ENCODE peak calls at places on chromosome 18, in six cellular contexts. One of them, this sample, is unnamed.

GRCh38 chr18:31798399-31798798 is 37.7 kb upstream of the SLC25A52 start:
- DNase-seq in fibroblast of the aortic adventitia: no peak
- DNase-seq in ascending aorta: no peak
- DNase-seq in cardiac muscle cell: no peak
- DNase-seq in right atrium auricular region: no peak
- DNase-seq in neural progenitor cell: no peak
- DNase-seq in this sample: no peak

GRCh38 chr18:49212819-49213218 is 247.6 kb downstream of the DYM start:
- DNase-seq in fibroblast of the aortic adventitia: peak; percentile 90
- DNase-seq in ascending aorta: no peak
- DNase-seq in cardiac muscle cell: peak; percentile 79
- DNase-seq in right atrium auricular region: no peak
- DNase-seq in neural progenitor cell: no peak
- DNase-seq in this sample: peak; percentile 82

GRCh38 chr18:49548266-49548665 is 13.6 kb upstream of the LIPG start:
- DNase-seq in fibroblast of the aortic adventitia: peak; percentile 63
- DNase-seq in ascending aorta: peak; percentile 28
- DNase-seq in cardiac muscle cell: peak; percentile 30
- DNase-seq in right atrium auricular region: no peak
- DNase-seq in neural progenitor cell: no peak
- DNase-seq in this sample: peak; percentile 24

GRCh38 chr18:42182728-42183700 is 228.0 kb downstream of the PIK3C3 start:
- DNase-seq in fibroblast of the aortic adventitia: peak; percentile 40
- DNase-seq in ascending aorta: no peak
- DNase-seq in cardiac muscle cell: peak; percentile 9
- DNase-seq in right atrium auricular region: no peak
- DNase-seq in neural progenitor cell: no peak
- DNase-seq in this sample: peak; percentile 54

GRCh38 chr18:13615432-13615861 is 110.9 kb downstream of the FAM210A start:
- DNase-seq in fibroblast of the aortic adventitia: no peak
- DNase-seq in ascending aorta: no peak
- DNase-seq in cardiac muscle cell: no peak
- DNase-seq in right atrium auricular region: peak; percentile 55
- DNase-seq in neural progenitor cell: no peak
- DNase-seq in this sample: peak; percentile 11

GRCh38 chr18:5630057-5630765 is 86.4 kb upstream of the EPB41L3 start:
- DNase-seq in fibroblast of the aortic adventitia: no peak
- DNase-seq in ascending aorta: peak; percentile 77
- DNase-seq in cardiac muscle cell: peak; percentile 77
- DNase-seq in right atrium auricular region: peak; percentile 74
- DNase-seq in neural progenitor cell: peak; percentile 93
- DNase-seq in this sample: peak; percentile 16

GRCh38 chr18:30889582-30890301 is 152.8 kb downstream of the DSC3 start:
- DNase-seq in fibroblast of the aortic adventitia: no peak
- DNase-seq in ascending aorta: no peak
- DNase-seq in cardiac muscle cell: peak; percentile 10
- DNase-seq in right atrium auricular region: no peak
- DNase-seq in neural progenitor cell: peak; percentile 66
- DNase-seq in this sample: no peak

GRCh38 chr18:37251679-37252078 is 313.9 kb downstream of the CELF4 start:
- DNase-seq in fibroblast of the aortic adventitia: no peak
- DNase-seq in ascending aorta: no peak
- DNase-seq in cardiac muscle cell: peak; percentile 10
- DNase-seq in right atrium auricular region: no peak
- DNase-seq in neural progenitor cell: no peak
- DNase-seq in this sample: no peak

GRCh38 chr18:22871809-22872525 is 61.2 kb upstream of the RBBP8 start:
- DNase-seq in fibroblast of the aortic adventitia: peak; percentile 42
- DNase-seq in ascending aorta: no peak
- DNase-seq in cardiac muscle cell: peak; percentile 52
- DNase-seq in right atrium auricular region: no peak
- DNase-seq in neural progenitor cell: peak; percentile 11
- DNase-seq in this sample: peak; percentile 30

GRCh38 chr18:44180683-44181082 is 500.0 kb upstream of the SETBP1 start:
- DNase-seq in fibroblast of the aortic adventitia: peak; percentile 13
- DNase-seq in ascending aorta: no peak
- DNase-seq in cardiac muscle cell: peak; percentile 50
- DNase-seq in right atrium auricular region: no peak
- DNase-seq in neural progenitor cell: no peak
- DNase-seq in this sample: no peak

GRCh38 chr18:75314117-75314516 is 103.5 kb downstream of the TSHZ1 start:
- DNase-seq in fibroblast of the aortic adventitia: no peak
- DNase-seq in ascending aorta: no peak
- DNase-seq in cardiac muscle cell: no peak
- DNase-seq in right atrium auricular region: no peak
- DNase-seq in neural progenitor cell: no peak
- DNase-seq in this sample: no peak

GRCh38 chr18:29651121-29651675 is 1391.3 kb downstream of the DSC3 start:
- DNase-seq in fibroblast of the aortic adventitia: peak; percentile 31
- DNase-seq in ascending aorta: no peak
- DNase-seq in cardiac muscle cell: peak; percentile 38
- DNase-seq in right atrium auricular region: no peak
- DNase-seq in neural progenitor cell: no peak
- DNase-seq in this sample: peak; percentile 81

GRCh38 chr18:39952816-39953215 is 2002.2 kb upstream of the PIK3C3 start:
- DNase-seq in fibroblast of the aortic adventitia: no peak
- DNase-seq in ascending aorta: no peak
- DNase-seq in cardiac muscle cell: no peak
- DNase-seq in right atrium auricular region: no peak
- DNase-seq in neural progenitor cell: no peak
- DNase-seq in this sample: no peak

GRCh38 chr18:34120294-34120693 is 104.4 kb downstream of the NOL4 start:
- DNase-seq in fibroblast of the aortic adventitia: no peak
- DNase-seq in ascending aorta: no peak
- DNase-seq in cardiac muscle cell: no peak
- DNase-seq in right atrium auricular region: no peak
- DNase-seq in neural progenitor cell: no peak
- DNase-seq in this sample: no peak

GRCh38 chr18:60892855-60893254 is 440.4 kb upstream of the CDH20 start:
- DNase-seq in fibroblast of the aortic adventitia: peak; percentile 65
- DNase-seq in ascending aorta: no peak
- DNase-seq in cardiac muscle cell: peak; percentile 71
- DNase-seq in right atrium auricular region: no peak
- DNase-seq in neural progenitor cell: no peak
- DNase-seq in this sample: peak; percentile 29

GRCh38 chr18:36427831-36428230 is 130.3 kb downstream of the FHOD3 start:
- DNase-seq in fibroblast of the aortic adventitia: no peak
- DNase-seq in ascending aorta: no peak
- DNase-seq in cardiac muscle cell: no peak
- DNase-seq in right atrium auricular region: no peak
- DNase-seq in neural progenitor cell: no peak
- DNase-seq in this sample: peak; percentile 22

GRCh38 chr18:12423820-12424219 is 16.1 kb downstream of the PRELID3A start:
- DNase-seq in fibroblast of the aortic adventitia: no peak
- DNase-seq in ascending aorta: no peak
- DNase-seq in cardiac muscle cell: no peak
- DNase-seq in right atrium auricular region: no peak
- DNase-seq in neural progenitor cell: no peak
- DNase-seq in this sample: no peak

GRCh38 chr18:35378206-35378795 is 1.2 kb upstream of the ZNF396 start:
- DNase-seq in fibroblast of the aortic adventitia: peak; percentile 66
- DNase-seq in ascending aorta: no peak
- DNase-seq in cardiac muscle cell: peak; percentile 25
- DNase-seq in right atrium auricular region: no peak
- DNase-seq in neural progenitor cell: no peak
- DNase-seq in this sample: peak; percentile 67

GRCh38 chr18:44778788-44779187 is 98.1 kb downstream of the SETBP1 start:
- DNase-seq in fibroblast of the aortic adventitia: no peak
- DNase-seq in ascending aorta: no peak
- DNase-seq in cardiac muscle cell: no peak
- DNase-seq in right atrium auricular region: no peak
- DNase-seq in neural progenitor cell: peak; percentile 37
- DNase-seq in this sample: no peak

GRCh38 chr18:59821983-59822382 is 77.8 kb upstream of the PMAIP1 start:
- DNase-seq in fibroblast of the aortic adventitia: peak; percentile 41
- DNase-seq in ascending aorta: no peak
- DNase-seq in cardiac muscle cell: no peak
- DNase-seq in right atrium auricular region: no peak
- DNase-seq in neural progenitor cell: no peak
- DNase-seq in this sample: peak; percentile 88

GRCh38 chr18:43869451-43870008 is 592.2 kb upstream of the SYT4 start:
- DNase-seq in fibroblast of the aortic adventitia: peak; percentile 91
- DNase-seq in ascending aorta: no peak
- DNase-seq in cardiac muscle cell: peak; percentile 70
- DNase-seq in right atrium auricular region: no peak
- DNase-seq in neural progenitor cell: no peak
- DNase-seq in this sample: peak; percentile 37

GRCh38 chr18:62131305-62131909 is 55.4 kb downstream of the PIGN start:
- DNase-seq in fibroblast of the aortic adventitia: peak; percentile 82
- DNase-seq in ascending aorta: peak; percentile 65
- DNase-seq in cardiac muscle cell: peak; percentile 81
- DNase-seq in right atrium auricular region: no peak
- DNase-seq in neural progenitor cell: peak; percentile 76
- DNase-seq in this sample: peak; percentile 63

GRCh38 chr18:34978533-34978893 is 62.7 kb upstream of the MAPRE2 start:
- DNase-seq in fibroblast of the aortic adventitia: peak; percentile 3
- DNase-seq in ascending aorta: no peak
- DNase-seq in cardiac muscle cell: no peak
- DNase-seq in right atrium auricular region: no peak
- DNase-seq in neural progenitor cell: no peak
- DNase-seq in this sample: no peak

GRCh38 chr18:23281626-23282436 is 146.5 kb downstream of the CABLES1 start:
- DNase-seq in fibroblast of the aortic adventitia: no peak
- DNase-seq in ascending aorta: peak; percentile 46
- DNase-seq in cardiac muscle cell: peak; percentile 17
- DNase-seq in right atrium auricular region: no peak
- DNase-seq in neural progenitor cell: no peak
- DNase-seq in this sample: peak; percentile 60

GRCh38 chr18:10259075-10259474 is 195.4 kb upstream of the APCDD1 start:
- DNase-seq in fibroblast of the aortic adventitia: no peak
- DNase-seq in ascending aorta: no peak
- DNase-seq in cardiac muscle cell: no peak
- DNase-seq in right atrium auricular region: peak; percentile 44
- DNase-seq in neural progenitor cell: no peak
- DNase-seq in this sample: no peak

DNA sequence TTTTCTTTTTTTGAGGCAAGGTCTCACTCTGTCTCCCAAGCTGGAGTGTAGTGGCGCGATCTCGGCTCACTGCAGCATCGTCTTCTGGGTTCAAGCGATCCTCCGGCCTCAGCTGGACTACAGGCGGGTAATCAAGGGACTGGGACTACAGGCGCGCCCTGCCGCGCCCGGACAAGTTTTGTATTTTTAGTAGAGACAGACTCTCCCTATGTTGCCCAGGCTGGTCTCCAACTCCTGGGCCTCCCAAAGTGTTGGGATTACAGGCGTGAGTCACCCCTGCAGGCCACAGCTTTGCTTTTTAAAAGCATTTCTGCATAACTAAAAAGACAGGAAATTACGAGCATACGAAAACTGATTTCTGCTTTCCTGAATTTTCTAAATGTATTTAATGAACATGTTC is 891 bp upstream of the OSBPL1A start:
- DNase-seq in fibroblast of the aortic adventitia: peak; percentile 40
- DNase-seq in ascending aorta: no peak
- DNase-seq in cardiac muscle cell: peak; percentile 48
- DNase-seq in right atrium auricular region: no peak
- DNase-seq in neural progenitor cell: peak; percentile 50
- DNase-seq in this sample: peak; percentile 34
- H3K4me3 ChIP-seq in fibroblast of the aortic adventitia: no peak overlapping the region
- H3K4me3 ChIP-seq in ascending aorta: peak overlapping the region; percentile 78
- H3K4me3 ChIP-seq in cardiac muscle cell: no peak overlapping the region
- H3K4me3 ChIP-seq in right atrium auricular region: no peak overlapping the region
- H3K4me3 ChIP-seq in neural progenitor cell: peak overlapping the region; percentile 65
- H3K4me3 ChIP-seq in this sample: peak overlapping the region; percentile 62

GRCh38 chr18:47931707-47932103 is 1.2 kb upstream of the SMAD2 start:
- DNase-seq in fibroblast of the aortic adventitia: no peak
- DNase-seq in ascending aorta: no peak
- DNase-seq in cardiac muscle cell: peak; percentile 41
- DNase-seq in right atrium auricular region: no peak
- DNase-seq in neural progenitor cell: peak; percentile 78
- DNase-seq in this sample: no peak
- TF ChIP-seq CTCF in fibroblast of the aortic adventitia: no peak
- TF ChIP-seq CTCF in ascending aorta: no peak
- TF ChIP-seq CTCF in cardiac muscle cell: peak; percentile 15
- TF ChIP-seq CTCF in right atrium auricular region: no peak
- TF ChIP-seq CTCF in neural progenitor cell: peak; percentile 53
- TF ChIP-seq CTCF in this sample: no peak

DNA sequence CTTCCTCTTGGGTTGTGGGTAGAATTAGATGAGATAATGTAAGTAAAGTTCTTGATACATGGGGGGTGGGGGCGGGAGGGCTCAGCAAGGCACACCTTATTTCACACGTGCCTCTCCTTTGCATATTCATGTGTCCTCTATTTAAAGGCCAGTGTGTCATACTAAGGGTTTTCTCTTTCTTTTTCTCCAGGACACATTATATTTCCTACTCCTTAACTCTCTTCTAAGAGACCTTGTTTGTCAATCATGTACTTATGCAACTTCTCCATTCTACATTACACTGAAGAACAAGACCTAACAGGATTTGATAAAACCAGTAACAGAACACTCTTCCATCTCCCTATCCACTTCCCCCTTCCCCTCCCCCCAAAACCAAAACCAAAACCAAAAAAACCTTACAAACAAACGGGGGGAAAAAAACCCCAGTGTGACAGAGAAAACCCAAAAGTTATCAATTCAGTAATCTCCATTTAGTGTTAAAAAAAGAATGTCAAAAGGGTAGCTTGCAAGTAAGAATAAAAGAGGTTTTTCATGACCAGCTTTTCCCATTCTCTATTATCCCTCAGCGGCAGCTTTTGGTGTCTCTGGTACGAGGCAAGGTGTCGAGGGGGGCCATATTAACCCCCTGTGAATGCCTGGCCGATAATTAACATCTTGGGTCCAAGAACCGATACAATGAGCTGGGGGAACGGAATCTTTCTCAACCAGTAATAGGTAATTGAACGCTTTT is 190.9 kb upstream of the TCF4 start:
- DNase-seq in fibroblast of the aortic adventitia: no peak
- DNase-seq in ascending aorta: no peak
- DNase-seq in cardiac muscle cell: peak; percentile 46
- DNase-seq in right atrium auricular region: no peak
- DNase-seq in neural progenitor cell: peak; percentile 59
- DNase-seq in this sample: peak; percentile 50
- H3K4me3 ChIP-seq in fibroblast of the aortic adventitia: no peak overlapping the region
- H3K4me3 ChIP-seq in ascending aorta: peak overlapping the region; percentile 73
- H3K4me3 ChIP-seq in cardiac muscle cell: peak overlapping the region; percentile 40
- H3K4me3 ChIP-seq in right atrium auricular region: peak overlapping the region; percentile 71
- H3K4me3 ChIP-seq in neural progenitor cell: peak overlapping the region; percentile 49
- H3K4me3 ChIP-seq in this sample: peak overlapping the region; percentile 69

DNA sequence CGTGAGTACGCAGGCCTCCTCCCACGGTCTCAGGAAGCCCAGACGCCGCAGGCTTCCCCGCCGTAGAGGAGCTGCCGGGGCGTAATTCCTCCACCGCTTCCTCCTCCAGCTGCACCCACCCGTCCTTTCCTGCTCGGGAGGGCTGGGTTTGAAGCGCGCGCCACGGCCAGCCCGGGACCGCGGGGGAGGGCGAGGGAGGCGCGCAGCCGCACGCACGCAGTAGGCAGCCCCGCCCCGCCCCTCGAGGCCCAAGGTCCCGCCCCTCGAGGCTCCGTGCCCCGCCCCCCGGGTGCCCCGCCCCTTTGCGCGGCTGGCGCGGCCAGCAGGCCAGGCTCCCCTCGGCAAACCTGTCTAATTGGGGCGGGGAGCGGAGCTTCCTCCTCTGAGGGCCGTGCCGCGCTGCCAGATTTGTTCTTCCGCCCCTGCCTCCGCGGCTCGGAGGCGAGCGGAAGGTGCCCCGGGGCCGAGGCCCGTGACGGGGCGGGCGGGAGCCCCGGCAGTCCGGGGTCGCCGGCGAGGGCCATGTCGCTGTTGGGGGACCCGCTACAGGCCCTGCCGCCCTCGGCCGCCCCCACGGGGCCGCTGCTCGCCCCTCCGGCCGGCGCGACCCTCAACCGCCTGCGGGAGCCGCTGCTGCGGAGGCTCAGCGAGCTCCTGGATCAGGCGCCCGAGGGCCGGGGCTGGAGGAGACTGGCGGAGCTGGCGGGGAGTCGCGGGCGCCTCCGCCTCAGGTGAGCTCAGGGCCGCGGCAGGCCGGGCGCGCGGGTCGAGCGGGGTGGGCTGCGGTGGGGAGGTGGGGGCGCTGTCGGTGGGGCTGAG is at the start of gene MALT1:
- DNase-seq in fibroblast of the aortic adventitia: peak; percentile 83
- DNase-seq in ascending aorta: peak; percentile 96
- DNase-seq in cardiac muscle cell: peak; percentile 94
- DNase-seq in right atrium auricular region: peak; percentile 90
- DNase-seq in neural progenitor cell: peak; percentile 96
- DNase-seq in this sample: peak; percentile 87
- TF ChIP-seq CTCF in fibroblast of the aortic adventitia: no peak
- TF ChIP-seq CTCF in ascending aorta: no peak
- TF ChIP-seq CTCF in cardiac muscle cell: no peak
- TF ChIP-seq CTCF in right atrium auricular region: peak; percentile 18
- TF ChIP-seq CTCF in neural progenitor cell: peak; percentile 42
- TF ChIP-seq CTCF in this sample: no peak

This sample was measured in AG10803.